ENCODE peak calls at places on chromosome 17, in seven cellular contexts. One of them, this sample, is unnamed.

GRCh38 chr17:38705523-38705802 is 390 bp downstream of the MLLT6 start:
- DNase-seq in HT-29: no peak
- DNase-seq in osteocyte: no peak
- DNase-seq in ACHN: no peak
- DNase-seq in nephron progenitor cell: no peak
- DNase-seq in mesenchymal stem cell: no peak
- DNase-seq in stimulated activated CD4-positive, alpha-beta T cell treated with anti-CD3 and anti-CD28 coated beads, Interleukin-4, amount 100 ng/mL, for 1 hour: no peak
- DNase-seq in this sample: no peak

GRCh38 chr17:75457047-75457654 is 716 bp downstream of the TMEM94 start:
- DNase-seq in nephron progenitor cell: peak
- DNase-seq in stimulated activated CD4-positive, alpha-beta T cell treated with anti-CD3 and anti-CD28 coated beads, Interleukin-4, amount 100 ng/mL, for 1 hour: peak
- DNase-seq in HT-29: peak
- DNase-seq in ACHN: peak
- DNase-seq in osteocyte: peak
- DNase-seq in mesenchymal stem cell: peak
- DNase-seq in this sample: no peak

GRCh38 chr17:54452666-54453348 is 447.8 kb upstream of the TOM1L1 start:
- DNase-seq in nephron progenitor cell: no peak
- DNase-seq in stimulated activated CD4-positive, alpha-beta T cell treated with anti-CD3 and anti-CD28 coated beads, Interleukin-4, amount 100 ng/mL, for 1 hour: no peak
- DNase-seq in ACHN: no peak
- DNase-seq in mesenchymal stem cell: no peak
- DNase-seq in osteocyte: no peak
- DNase-seq in HT-29: no peak
- DNase-seq in this sample: no peak

GRCh38 chr17:47621293-47622178 is 28.2 kb upstream of the KPNB1 start:
- DNase-seq in mesenchymal stem cell: peak
- DNase-seq in osteocyte: peak
- DNase-seq in HT-29: peak
- DNase-seq in nephron progenitor cell: peak
- DNase-seq in stimulated activated CD4-positive, alpha-beta T cell treated with anti-CD3 and anti-CD28 coated beads, Interleukin-4, amount 100 ng/mL, for 1 hour: no peak
- DNase-seq in ACHN: peak
- DNase-seq in this sample: no peak

GRCh38 chr17:79979201-79979840 is 56.4 kb downstream of the TBC1D16 start:
- DNase-seq in HT-29: no peak
- DNase-seq in stimulated activated CD4-positive, alpha-beta T cell treated with anti-CD3 and anti-CD28 coated beads, Interleukin-4, amount 100 ng/mL, for 1 hour: no peak
- DNase-seq in nephron progenitor cell: no peak
- DNase-seq in mesenchymal stem cell: no peak
- DNase-seq in osteocyte: no peak
- DNase-seq in ACHN: no peak
- DNase-seq in this sample: no peak

GRCh38 chr17:31696184-31696602 is 162.9 kb downstream of the COPRS start:
- DNase-seq in osteocyte: peak
- DNase-seq in HT-29: no peak
- DNase-seq in mesenchymal stem cell: peak
- DNase-seq in ACHN: no peak
- DNase-seq in nephron progenitor cell: peak
- DNase-seq in stimulated activated CD4-positive, alpha-beta T cell treated with anti-CD3 and anti-CD28 coated beads, Interleukin-4, amount 100 ng/mL, for 1 hour: no peak
- DNase-seq in this sample: peak

GRCh38 chr17:1559743-1560581 is 2.6 kb downstream of the PITPNA start:
- DNase-seq in HT-29: no peak
- DNase-seq in mesenchymal stem cell: no peak
- DNase-seq in ACHN: no peak
- DNase-seq in nephron progenitor cell: no peak
- DNase-seq in osteocyte: no peak
- DNase-seq in stimulated activated CD4-positive, alpha-beta T cell treated with anti-CD3 and anti-CD28 coated beads, Interleukin-4, amount 100 ng/mL, for 1 hour: no peak
- DNase-seq in this sample: no peak

GRCh38 chr17:78378225-78379133 is at the start of gene PGS1:
- DNase-seq in stimulated activated CD4-positive, alpha-beta T cell treated with anti-CD3 and anti-CD28 coated beads, Interleukin-4, amount 100 ng/mL, for 1 hour: peak
- DNase-seq in ACHN: peak
- DNase-seq in mesenchymal stem cell: peak
- DNase-seq in HT-29: peak
- DNase-seq in osteocyte: peak
- DNase-seq in nephron progenitor cell: peak
- DNase-seq in this sample: no peak

GRCh38 chr17:70104688-70105087 is 29.7 kb downstream of the KCNJ16 start:
- DNase-seq in osteocyte: no peak
- DNase-seq in nephron progenitor cell: no peak
- DNase-seq in ACHN: no peak
- DNase-seq in stimulated activated CD4-positive, alpha-beta T cell treated with anti-CD3 and anti-CD28 coated beads, Interleukin-4, amount 100 ng/mL, for 1 hour: no peak
- DNase-seq in mesenchymal stem cell: no peak
- DNase-seq in HT-29: no peak
- DNase-seq in this sample: no peak

GRCh38 chr17:44738214-44738906 is 20.4 kb upstream of the ADAM11 start:
- DNase-seq in nephron progenitor cell: no peak
- DNase-seq in stimulated activated CD4-positive, alpha-beta T cell treated with anti-CD3 and anti-CD28 coated beads, Interleukin-4, amount 100 ng/mL, for 1 hour: no peak
- DNase-seq in osteocyte: no peak
- DNase-seq in ACHN: peak
- DNase-seq in mesenchymal stem cell: peak
- DNase-seq in HT-29: no peak
- DNase-seq in this sample: no peak

GRCh38 chr17:81961087-81961514 is at the start of gene NOTUM:
- DNase-seq in HT-29: no peak
- DNase-seq in ACHN: peak
- DNase-seq in osteocyte: no peak
- DNase-seq in mesenchymal stem cell: peak
- DNase-seq in nephron progenitor cell: peak
- DNase-seq in stimulated activated CD4-positive, alpha-beta T cell treated with anti-CD3 and anti-CD28 coated beads, Interleukin-4, amount 100 ng/mL, for 1 hour: no peak
- DNase-seq in this sample: no peak

GRCh38 chr17:64084086-64084939 is 45.6 kb downstream of the ERN1 start:
- DNase-seq in ACHN: no peak
- DNase-seq in HT-29: peak
- DNase-seq in mesenchymal stem cell: peak
- DNase-seq in osteocyte: no peak
- DNase-seq in nephron progenitor cell: no peak
- DNase-seq in stimulated activated CD4-positive, alpha-beta T cell treated with anti-CD3 and anti-CD28 coated beads, Interleukin-4, amount 100 ng/mL, for 1 hour: no peak
- DNase-seq in this sample: no peak

GRCh38 chr17:9985622-9986021 is 80.6 kb upstream of the RCVRN start:
- DNase-seq in stimulated activated CD4-positive, alpha-beta T cell treated with anti-CD3 and anti-CD28 coated beads, Interleukin-4, amount 100 ng/mL, for 1 hour: no peak
- DNase-seq in mesenchymal stem cell: no peak
- DNase-seq in nephron progenitor cell: no peak
- DNase-seq in ACHN: no peak
- DNase-seq in osteocyte: no peak
- DNase-seq in HT-29: no peak
- DNase-seq in this sample: no peak

GRCh38 chr17:2837147-2837561 is 40.9 kb downstream of the RAP1GAP2 start:
- DNase-seq in stimulated activated CD4-positive, alpha-beta T cell treated with anti-CD3 and anti-CD28 coated beads, Interleukin-4, amount 100 ng/mL, for 1 hour: peak
- DNase-seq in HT-29: no peak
- DNase-seq in mesenchymal stem cell: no peak
- DNase-seq in ACHN: no peak
- DNase-seq in osteocyte: no peak
- DNase-seq in nephron progenitor cell: no peak
- DNase-seq in this sample: no peak

GRCh38 chr17:58998871-58999270 is 107.8 kb downstream of the TRIM37 start:
- DNase-seq in HT-29: no peak
- DNase-seq in stimulated activated CD4-positive, alpha-beta T cell treated with anti-CD3 and anti-CD28 coated beads, Interleukin-4, amount 100 ng/mL, for 1 hour: no peak
- DNase-seq in nephron progenitor cell: no peak
- DNase-seq in ACHN: no peak
- DNase-seq in mesenchymal stem cell: no peak
- DNase-seq in osteocyte: no peak
- DNase-seq in this sample: no peak

GRCh38 chr17:258045-258734 is 76.7 kb upstream of the DOC2B start:
- DNase-seq in nephron progenitor cell: no peak
- DNase-seq in HT-29: no peak
- DNase-seq in osteocyte: peak
- DNase-seq in stimulated activated CD4-positive, alpha-beta T cell treated with anti-CD3 and anti-CD28 coated beads, Interleukin-4, amount 100 ng/mL, for 1 hour: no peak
- DNase-seq in ACHN: no peak
- DNase-seq in mesenchymal stem cell: no peak
- DNase-seq in this sample: no peak

GRCh38 chr17:82232876-82233785 is 4.3 kb downstream of the SLC16A3 start:
- DNase-seq in osteocyte: no peak
- DNase-seq in ACHN: no peak
- DNase-seq in mesenchymal stem cell: no peak
- DNase-seq in HT-29: no peak
- DNase-seq in stimulated activated CD4-positive, alpha-beta T cell treated with anti-CD3 and anti-CD28 coated beads, Interleukin-4, amount 100 ng/mL, for 1 hour: no peak
- DNase-seq in nephron progenitor cell: no peak
- DNase-seq in this sample: peak

GRCh38 chr17:72890711-72891110 is 201.8 kb downstream of the SLC39A11 start:
- DNase-seq in nephron progenitor cell: no peak
- DNase-seq in mesenchymal stem cell: no peak
- DNase-seq in osteocyte: no peak
- DNase-seq in stimulated activated CD4-positive, alpha-beta T cell treated with anti-CD3 and anti-CD28 coated beads, Interleukin-4, amount 100 ng/mL, for 1 hour: no peak
- DNase-seq in HT-29: no peak
- DNase-seq in ACHN: peak
- DNase-seq in this sample: no peak

GRCh38 chr17:56297142-56297541 is 143.9 kb downstream of the ANKFN1 start:
- DNase-seq in HT-29: no peak
- DNase-seq in nephron progenitor cell: peak
- DNase-seq in osteocyte: no peak
- DNase-seq in ACHN: no peak
- DNase-seq in stimulated activated CD4-positive, alpha-beta T cell treated with anti-CD3 and anti-CD28 coated beads, Interleukin-4, amount 100 ng/mL, for 1 hour: peak
- DNase-seq in mesenchymal stem cell: no peak
- DNase-seq in this sample: peak

GRCh38 chr17:5464717-5465507 is 3.9 kb downstream of the DHX33 start:
- DNase-seq in HT-29: no peak
- DNase-seq in mesenchymal stem cell: no peak
- DNase-seq in nephron progenitor cell: no peak
- DNase-seq in osteocyte: no peak
- DNase-seq in stimulated activated CD4-positive, alpha-beta T cell treated with anti-CD3 and anti-CD28 coated beads, Interleukin-4, amount 100 ng/mL, for 1 hour: no peak
- DNase-seq in ACHN: no peak
- DNase-seq in this sample: no peak

GRCh38 chr17:58577696-58578095 is 63.3 kb upstream of the MTMR4 start:
- DNase-seq in osteocyte: no peak
- DNase-seq in ACHN: peak
- DNase-seq in mesenchymal stem cell: peak
- DNase-seq in nephron progenitor cell: peak
- DNase-seq in stimulated activated CD4-positive, alpha-beta T cell treated with anti-CD3 and anti-CD28 coated beads, Interleukin-4, amount 100 ng/mL, for 1 hour: peak
- DNase-seq in HT-29: peak
- DNase-seq in this sample: no peak

GRCh38 chr17:19348806-19349205 is 13.7 kb downstream of the B9D1 start:
- DNase-seq in stimulated activated CD4-positive, alpha-beta T cell treated with anti-CD3 and anti-CD28 coated beads, Interleukin-4, amount 100 ng/mL, for 1 hour: no peak
- DNase-seq in nephron progenitor cell: no peak
- DNase-seq in osteocyte: no peak
- DNase-seq in mesenchymal stem cell: no peak
- DNase-seq in HT-29: no peak
- DNase-seq in ACHN: no peak
- DNase-seq in this sample: no peak

GRCh38 chr17:76866774-76867577 is 1.2 kb upstream of the MGAT5B start:
- DNase-seq in ACHN: peak
- DNase-seq in HT-29: no peak
- DNase-seq in mesenchymal stem cell: peak
- DNase-seq in nephron progenitor cell: no peak
- DNase-seq in osteocyte: no peak
- DNase-seq in stimulated activated CD4-positive, alpha-beta T cell treated with anti-CD3 and anti-CD28 coated beads, Interleukin-4, amount 100 ng/mL, for 1 hour: no peak
- DNase-seq in this sample: no peak

GRCh38 chr17:29615492-29616299 is 7.0 kb downstream of the CORO6 start:
- DNase-seq in HT-29: peak
- DNase-seq in nephron progenitor cell: peak
- DNase-seq in stimulated activated CD4-positive, alpha-beta T cell treated with anti-CD3 and anti-CD28 coated beads, Interleukin-4, amount 100 ng/mL, for 1 hour: peak
- DNase-seq in ACHN: no peak
- DNase-seq in osteocyte: no peak
- DNase-seq in mesenchymal stem cell: peak
- DNase-seq in this sample: peak

GRCh38 chr17:2700031-2700490 is 11.5 kb downstream of the CLUH start:
- DNase-seq in ACHN: no peak
- DNase-seq in osteocyte: no peak
- DNase-seq in mesenchymal stem cell: no peak
- DNase-seq in stimulated activated CD4-positive, alpha-beta T cell treated with anti-CD3 and anti-CD28 coated beads, Interleukin-4, amount 100 ng/mL, for 1 hour: no peak
- DNase-seq in HT-29: no peak
- DNase-seq in nephron progenitor cell: no peak
- DNase-seq in this sample: no peak

GRCh38 chr17:16407911-16408588 is 7.3 kb upstream of the TRPV2 start:
- DNase-seq in HT-29: peak
- DNase-seq in stimulated activated CD4-positive, alpha-beta T cell treated with anti-CD3 and anti-CD28 coated beads, Interleukin-4, amount 100 ng/mL, for 1 hour: no peak
- DNase-seq in osteocyte: no peak
- DNase-seq in nephron progenitor cell: peak
- DNase-seq in mesenchymal stem cell: peak
- DNase-seq in ACHN: peak
- DNase-seq in this sample: no peak

GRCh38 chr17:45784583-45785372 is 658 bp downstream of the CRHR1 start:
- DNase-seq in stimulated activated CD4-positive, alpha-beta T cell treated with anti-CD3 and anti-CD28 coated beads, Interleukin-4, amount 100 ng/mL, for 1 hour: peak
- DNase-seq in mesenchymal stem cell: peak
- DNase-seq in osteocyte: no peak
- DNase-seq in nephron progenitor cell: peak
- DNase-seq in HT-29: no peak
- DNase-seq in ACHN: peak
- DNase-seq in this sample: no peak

GRCh38 chr17:62801553-62801952 is 6.6 kb downstream of the MARCHF10 start:
- DNase-seq in HT-29: no peak
- DNase-seq in stimulated activated CD4-positive, alpha-beta T cell treated with anti-CD3 and anti-CD28 coated beads, Interleukin-4, amount 100 ng/mL, for 1 hour: no peak
- DNase-seq in nephron progenitor cell: no peak
- DNase-seq in osteocyte: no peak
- DNase-seq in mesenchymal stem cell: no peak
- DNase-seq in ACHN: no peak
- DNase-seq in this sample: no peak

GRCh38 chr17:50258647-50259483 is 15.4 kb upstream of the TMEM92 start:
- DNase-seq in nephron progenitor cell: no peak
- DNase-seq in osteocyte: peak
- DNase-seq in HT-29: no peak
- DNase-seq in mesenchymal stem cell: no peak
- DNase-seq in ACHN: no peak
- DNase-seq in stimulated activated CD4-positive, alpha-beta T cell treated with anti-CD3 and anti-CD28 coated beads, Interleukin-4, amount 100 ng/mL, for 1 hour: no peak
- DNase-seq in this sample: peak

GRCh38 chr17:44947461-44948314 is at the start of gene KIF18B:
- DNase-seq in stimulated activated CD4-positive, alpha-beta T cell treated with anti-CD3 and anti-CD28 coated beads, Interleukin-4, amount 100 ng/mL, for 1 hour: peak
- DNase-seq in ACHN: peak
- DNase-seq in osteocyte: peak
- DNase-seq in HT-29: peak
- DNase-seq in mesenchymal stem cell: peak
- DNase-seq in nephron progenitor cell: peak
- DNase-seq in this sample: peak

GRCh38 chr17:68972119-68972704 is 17.0 kb upstream of the ABCA8 start:
- DNase-seq in stimulated activated CD4-positive, alpha-beta T cell treated with anti-CD3 and anti-CD28 coated beads, Interleukin-4, amount 100 ng/mL, for 1 hour: no peak
- DNase-seq in nephron progenitor cell: no peak
- DNase-seq in HT-29: peak
- DNase-seq in mesenchymal stem cell: peak
- DNase-seq in ACHN: peak
- DNase-seq in osteocyte: no peak
- DNase-seq in this sample: no peak

GRCh38 chr17:1399679-1400512 is at the start of gene YWHAE:
- DNase-seq in HT-29: peak
- DNase-seq in mesenchymal stem cell: peak
- DNase-seq in stimulated activated CD4-positive, alpha-beta T cell treated with anti-CD3 and anti-CD28 coated beads, Interleukin-4, amount 100 ng/mL, for 1 hour: peak
- DNase-seq in osteocyte: peak
- DNase-seq in ACHN: peak
- DNase-seq in nephron progenitor cell: peak
- DNase-seq in this sample: peak